ENCODE peak calls at places on chromosomes 5 and 9, in seven cellular contexts. One of them, this sample, is unnamed. For H3K4me1, the result is how much of the 10 kb centered on the place peaks cover.

GRCh38 chr9:83472221-83472665 is 66.0 kb downstream of the FRMD3 start:
- DNase-seq in keratinocyte: no peak
- DNase-seq in fibroblast of lung: peak
- DNase-seq in HepG2: peak
- DNase-seq in IMR-90: peak
- DNase-seq in neural progenitor cell: no peak
- DNase-seq in PC-3: peak
- DNase-seq in this sample: no peak

GRCh38 chr5:1897816-1898450 is 15.2 kb upstream of the IRX4 start:
- DNase-seq in PC-3: no peak
- DNase-seq in fibroblast of lung: no peak
- DNase-seq in IMR-90: no peak
- DNase-seq in neural progenitor cell: no peak
- DNase-seq in keratinocyte: no peak
- DNase-seq in HepG2: no peak
- DNase-seq in this sample: no peak

GRCh38 chr5:142186821-142187594 is 78.4 kb downstream of the NDFIP1 start:
- DNase-seq in fibroblast of lung: no peak
- DNase-seq in neural progenitor cell: no peak
- DNase-seq in PC-3: peak
- DNase-seq in IMR-90: no peak
- DNase-seq in keratinocyte: no peak
- DNase-seq in HepG2: peak
- DNase-seq in this sample: no peak

GRCh38 chr5:139658501-139658927 is 10.4 kb downstream of the CXXC5 start:
- DNase-seq in neural progenitor cell: no peak
- DNase-seq in HepG2: no peak
- DNase-seq in keratinocyte: no peak
- DNase-seq in PC-3: no peak
- DNase-seq in fibroblast of lung: peak
- DNase-seq in IMR-90: peak
- DNase-seq in this sample: no peak

GRCh38 chr9:113492343-113493079 is 29.0 kb downstream of the RGS3 start:
- DNase-seq in HepG2: no peak
- DNase-seq in PC-3: no peak
- DNase-seq in IMR-90: peak
- DNase-seq in neural progenitor cell: no peak
- DNase-seq in fibroblast of lung: peak
- DNase-seq in keratinocyte: no peak
- DNase-seq in this sample: peak

GRCh38 chr5:76367623-76368366 is 35.3 kb upstream of the IQGAP2 start:
- DNase-seq in PC-3: peak
- DNase-seq in HepG2: no peak
- DNase-seq in IMR-90: peak
- DNase-seq in fibroblast of lung: peak
- DNase-seq in neural progenitor cell: peak
- DNase-seq in keratinocyte: no peak
- DNase-seq in this sample: no peak

GRCh38 chr5:13816126-13816525 is 128.4 kb downstream of the DNAH5 start:
- DNase-seq in HepG2: no peak
- DNase-seq in keratinocyte: no peak
- DNase-seq in PC-3: no peak
- DNase-seq in IMR-90: no peak
- DNase-seq in neural progenitor cell: no peak
- DNase-seq in fibroblast of lung: no peak
- DNase-seq in this sample: no peak

GRCh38 chr9:114448706-114449105 is 56.6 kb downstream of the WHRN start:
- DNase-seq in HepG2: no peak
- DNase-seq in neural progenitor cell: no peak
- DNase-seq in PC-3: peak
- DNase-seq in fibroblast of lung: peak
- DNase-seq in keratinocyte: peak
- DNase-seq in IMR-90: peak
- DNase-seq in this sample: no peak

GRCh38 chr5:63916786-63917185 is 45.5 kb downstream of the HTR1A start:
- DNase-seq in HepG2: no peak
- DNase-seq in keratinocyte: no peak
- DNase-seq in PC-3: peak
- DNase-seq in neural progenitor cell: no peak
- DNase-seq in IMR-90: no peak
- DNase-seq in fibroblast of lung: peak
- DNase-seq in this sample: no peak

GRCh38 chr5:100902406-100903035 is 561 bp downstream of the ST8SIA4 start:
- DNase-seq in keratinocyte: no peak
- DNase-seq in PC-3: peak
- DNase-seq in HepG2: no peak
- DNase-seq in fibroblast of lung: no peak
- DNase-seq in IMR-90: no peak
- DNase-seq in neural progenitor cell: peak
- DNase-seq in this sample: peak

GRCh38 chr5:1746371-1747078 is 53.1 kb downstream of the MRPL36 start:
- DNase-seq in IMR-90: no peak
- DNase-seq in fibroblast of lung: no peak
- DNase-seq in keratinocyte: no peak
- DNase-seq in HepG2: no peak
- DNase-seq in PC-3: no peak
- DNase-seq in neural progenitor cell: no peak
- DNase-seq in this sample: peak

GRCh38 chr5:107248065-107248695 is 422.6 kb downstream of the EFNA5 start:
- DNase-seq in fibroblast of lung: peak
- DNase-seq in IMR-90: peak
- DNase-seq in PC-3: peak
- DNase-seq in keratinocyte: peak
- DNase-seq in neural progenitor cell: peak
- DNase-seq in HepG2: no peak
- DNase-seq in this sample: peak

GRCh38 chr5:130400091-130400490 is 495.8 kb downstream of the CHSY3 start:
- DNase-seq in keratinocyte: peak
- DNase-seq in HepG2: peak
- DNase-seq in IMR-90: no peak
- DNase-seq in neural progenitor cell: no peak
- DNase-seq in fibroblast of lung: peak
- DNase-seq in PC-3: peak
- DNase-seq in this sample: no peak

GRCh38 chr5:7592910-7593309 is 197.0 kb downstream of the ADCY2 start:
- DNase-seq in keratinocyte: no peak
- DNase-seq in neural progenitor cell: peak
- DNase-seq in fibroblast of lung: no peak
- DNase-seq in HepG2: no peak
- DNase-seq in PC-3: peak
- DNase-seq in IMR-90: no peak
- DNase-seq in this sample: peak

GRCh38 chr9:114476891-114477469 is 28.3 kb downstream of the WHRN start:
- DNase-seq in PC-3: no peak
- DNase-seq in HepG2: no peak
- DNase-seq in fibroblast of lung: no peak
- DNase-seq in IMR-90: no peak
- DNase-seq in neural progenitor cell: no peak
- DNase-seq in keratinocyte: no peak
- DNase-seq in this sample: no peak

GRCh38 chr9:87087197-87087596 is 139.9 kb upstream of the GAS1 start:
- DNase-seq in keratinocyte: no peak
- DNase-seq in PC-3: no peak
- DNase-seq in fibroblast of lung: no peak
- DNase-seq in neural progenitor cell: no peak
- DNase-seq in IMR-90: no peak
- DNase-seq in HepG2: no peak
- DNase-seq in this sample: no peak

GRCh38 chr9:114176601-114177295 is 21.4 kb downstream of the COL27A1 start:
- DNase-seq in HepG2: no peak
- DNase-seq in neural progenitor cell: peak
- DNase-seq in PC-3: no peak
- DNase-seq in fibroblast of lung: no peak
- DNase-seq in IMR-90: no peak
- DNase-seq in keratinocyte: no peak
- DNase-seq in this sample: no peak

GRCh38 chr5:130222638-130223037 is 318.4 kb downstream of the CHSY3 start:
- DNase-seq in HepG2: no peak
- DNase-seq in keratinocyte: no peak
- DNase-seq in fibroblast of lung: peak
- DNase-seq in PC-3: peak
- DNase-seq in IMR-90: no peak
- DNase-seq in neural progenitor cell: no peak
- DNase-seq in this sample: no peak

GRCh38 chr5:88503065-88503394 is 234.4 kb upstream of the TMEM161B start:
- DNase-seq in neural progenitor cell: no peak
- DNase-seq in HepG2: no peak
- DNase-seq in keratinocyte: no peak
- DNase-seq in fibroblast of lung: peak
- DNase-seq in IMR-90: no peak
- DNase-seq in PC-3: no peak
- DNase-seq in this sample: no peak

GRCh38 chr9:133978226-133979123 is 13.6 kb downstream of the VAV2 start:
- DNase-seq in fibroblast of lung: no peak
- DNase-seq in neural progenitor cell: no peak
- DNase-seq in keratinocyte: no peak
- DNase-seq in PC-3: no peak
- DNase-seq in IMR-90: no peak
- DNase-seq in HepG2: peak
- DNase-seq in this sample: no peak

GRCh38 chr5:76960004-76960625 is 7.3 kb downstream of the CRHBP start:
- DNase-seq in fibroblast of lung: peak
- DNase-seq in IMR-90: no peak
- DNase-seq in keratinocyte: peak
- DNase-seq in neural progenitor cell: no peak
- DNase-seq in PC-3: no peak
- DNase-seq in HepG2: no peak
- DNase-seq in this sample: peak

GRCh38 chr5:130335116-130335515 is 430.9 kb downstream of the CHSY3 start:
- DNase-seq in HepG2: no peak
- DNase-seq in fibroblast of lung: peak
- DNase-seq in neural progenitor cell: no peak
- DNase-seq in IMR-90: no peak
- DNase-seq in keratinocyte: peak
- DNase-seq in PC-3: peak
- DNase-seq in this sample: no peak

GRCh38 chr5:122130152-122130551 is 806 bp downstream of the ZNF474 start:
- DNase-seq in neural progenitor cell: no peak
- DNase-seq in IMR-90: no peak
- DNase-seq in HepG2: no peak
- DNase-seq in PC-3: no peak
- DNase-seq in keratinocyte: no peak
- DNase-seq in fibroblast of lung: no peak
- DNase-seq in this sample: no peak

DNA sequence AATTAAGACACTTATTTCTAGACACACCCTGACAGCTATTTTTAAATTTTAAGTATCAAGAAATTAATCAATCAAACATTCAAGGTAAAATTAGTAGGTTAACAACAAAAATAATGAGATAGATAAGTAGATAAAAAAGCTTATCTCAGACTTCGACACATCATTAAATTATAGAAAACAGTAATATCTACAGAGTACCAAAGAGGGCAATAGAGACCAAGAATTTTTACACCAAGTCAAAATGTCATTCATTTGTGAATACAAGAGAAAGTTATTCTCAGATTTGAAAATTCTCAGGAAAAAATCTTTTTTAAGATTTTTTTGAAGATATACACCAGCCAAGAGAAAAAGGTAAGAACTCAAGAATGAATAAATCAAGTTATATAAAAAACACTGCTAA is 445.6 kb downstream of the ACTL7B start:
- DNase-seq in IMR-90: no peak
- DNase-seq in keratinocyte: no peak
- DNase-seq in PC-3: no peak
- DNase-seq in fibroblast of lung: no peak
- DNase-seq in neural progenitor cell: no peak
- DNase-seq in HepG2: no peak
- DNase-seq in this sample: no peak
- TF ChIP-seq CTCF in IMR-90: no peak
- TF ChIP-seq CTCF in keratinocyte: no peak
- TF ChIP-seq CTCF in PC-3: peak
- TF ChIP-seq CTCF in fibroblast of lung: no peak
- TF ChIP-seq CTCF in neural progenitor cell: no peak
- TF ChIP-seq CTCF in HepG2: no peak
- TF ChIP-seq CTCF in this sample: no peak

DNA sequence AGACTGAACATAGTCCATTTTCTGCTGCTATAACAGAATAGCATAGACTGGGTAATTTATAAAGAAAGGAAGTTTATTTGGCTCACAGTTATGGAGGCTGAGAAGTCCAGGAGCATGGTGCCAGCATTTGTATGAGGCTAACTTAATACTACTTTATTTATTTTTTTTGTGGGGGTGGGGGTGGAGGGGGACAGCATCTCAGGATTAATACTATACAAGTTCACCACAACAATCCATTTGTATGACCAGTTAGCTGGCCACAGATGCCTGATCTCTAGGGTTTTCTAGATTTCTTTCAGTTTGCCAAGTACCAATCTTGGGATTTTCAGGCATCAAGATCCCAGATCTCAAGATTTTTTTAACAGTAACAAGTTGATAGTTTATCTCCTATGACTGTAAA is 20.3 kb downstream of the ANGPTL2 start:
- DNase-seq in fibroblast of lung: peak
- DNase-seq in HepG2: no peak
- DNase-seq in keratinocyte: no peak
- DNase-seq in PC-3: no peak
- DNase-seq in IMR-90: peak
- DNase-seq in neural progenitor cell: no peak
- DNase-seq in this sample: no peak
- H3K9ac ChIP-seq in fibroblast of lung: no peak
- H3K9ac ChIP-seq in HepG2: no peak
- H3K9ac ChIP-seq in keratinocyte: no peak
- H3K9ac ChIP-seq in PC-3: no peak
- H3K9ac ChIP-seq in IMR-90: no peak
- H3K9ac ChIP-seq in neural progenitor cell: no peak
- H3K9ac ChIP-seq in this sample: no peak

GRCh38 chr5:32307769-32308194 is 5.0 kb downstream of the MTMR12 start:
- DNase-seq in fibroblast of lung: no peak
- DNase-seq in keratinocyte: no peak
- DNase-seq in HepG2: no peak
- DNase-seq in neural progenitor cell: no peak
- DNase-seq in PC-3: no peak
- DNase-seq in IMR-90: no peak
- DNase-seq in this sample: no peak
- H3K4me1 ChIP-seq in fibroblast of lung: under half
- H3K4me1 ChIP-seq in keratinocyte: under half
- H3K4me1 ChIP-seq in HepG2: half or more
- H3K4me1 ChIP-seq in neural progenitor cell: under half
- H3K4me1 ChIP-seq in PC-3: under half
- H3K4me1 ChIP-seq in IMR-90: under half
- H3K4me1 ChIP-seq in this sample: under half

GRCh38 chr5:143890475-143890874 is 78.5 kb downstream of the HMHB1 start:
- DNase-seq in keratinocyte: no peak
- DNase-seq in PC-3: no peak
- DNase-seq in neural progenitor cell: no peak
- DNase-seq in fibroblast of lung: no peak
- DNase-seq in IMR-90: no peak
- DNase-seq in HepG2: no peak
- DNase-seq in this sample: no peak
- TF ChIP-seq CTCF in keratinocyte: no peak
- TF ChIP-seq CTCF in PC-3: no peak
- TF ChIP-seq CTCF in neural progenitor cell: no peak
- TF ChIP-seq CTCF in fibroblast of lung: no peak
- TF ChIP-seq CTCF in IMR-90: no peak
- TF ChIP-seq CTCF in HepG2: no peak
- TF ChIP-seq CTCF in this sample: no peak

GRCh38 chr5:172741206-172741582 is 29.8 kb downstream of the DUSP1 start:
- DNase-seq in HepG2: no peak
- DNase-seq in keratinocyte: no peak
- DNase-seq in PC-3: no peak
- DNase-seq in IMR-90: no peak
- DNase-seq in fibroblast of lung: no peak
- DNase-seq in neural progenitor cell: no peak
- DNase-seq in this sample: no peak
- H3K9ac ChIP-seq in HepG2: no peak
- H3K9ac ChIP-seq in keratinocyte: peak
- H3K9ac ChIP-seq in PC-3: no peak
- H3K9ac ChIP-seq in IMR-90: no peak
- H3K9ac ChIP-seq in fibroblast of lung: peak
- H3K9ac ChIP-seq in neural progenitor cell: no peak
- H3K9ac ChIP-seq in this sample: no peak

GRCh38 chr9:36029765-36030528 is 6.8 kb upstream of the RECK start:
- DNase-seq in HepG2: no peak
- DNase-seq in fibroblast of lung: peak
- DNase-seq in keratinocyte: peak
- DNase-seq in neural progenitor cell: no peak
- DNase-seq in PC-3: peak
- DNase-seq in IMR-90: peak
- DNase-seq in this sample: no peak
- H3K4me1 ChIP-seq in HepG2: under half
- H3K4me1 ChIP-seq in fibroblast of lung: under half
- H3K4me1 ChIP-seq in keratinocyte: under half
- H3K4me1 ChIP-seq in neural progenitor cell: under half
- H3K4me1 ChIP-seq in PC-3: under half
- H3K4me1 ChIP-seq in IMR-90: under half
- H3K4me1 ChIP-seq in this sample: under half

This sample was measured in endodermal cell.